ENCODE peak calls at places on chromosomes 4 and X, in four cellular contexts. U is SJSA1, T is Caco-2, Z is suprapubic skin. W is an unnamed sample.
A peak's percentile ranks its signal among the peaks of the same experiment; 100 is the strongest.

GRCh38 chr4:165208741-165209388 is 1.5 kb downstream of the KLHL2 start:
- DNase-seq in Z (no peak), U (peak; percentile 14), T (no peak), W (no peak)

GRCh38 chr4:108425988-108426387 is 194.4 kb upstream of the RPL34 start:
- DNase-seq in T (no peak), Z (no peak), U (peak; percentile 91), W (no peak)

GRCh38 chrX:2883770-2884169 is 45.4 kb downstream of the ARSD start:
- DNase-seq in T (no peak), U (no peak), Z (no peak), W (no peak)

GRCh38 chr4:174763454-174764104 is 65.5 kb downstream of the GLRA3 start:
- DNase-seq in U (no peak), T (no peak), Z (no peak), W (no peak)

GRCh38 chr4:67152976-67153375 is 392.3 kb downstream of the CENPC start:
- DNase-seq in T (no peak), U (no peak), Z (no peak), W (no peak)

GRCh38 chr4:148375581-148375980 is 66.6 kb downstream of the NR3C2 start:
- DNase-seq in Z (no peak), T (no peak), U (no peak), W (no peak)

GRCh38 chr4:101018836-101019235 is 328.5 kb downstream of the PPP3CA start:
- DNase-seq in T (no peak), U (no peak), Z (no peak), W (no peak)

GRCh38 chrX:12945494-12945893 is 29.4 kb upstream of the TMSB4X start:
- DNase-seq in T (no peak), Z (no peak), U (no peak), W (no peak)

GRCh38 chrX:143669395-143669794 is 33.5 kb upstream of the SLITRK4 start:
- DNase-seq in Z (no peak), U (no peak), T (no peak), W (no peak)

GRCh38 chr4:26130173-26130572 is 190.6 kb upstream of the RBPJ start:
- DNase-seq in U (no peak), Z (no peak), T (no peak), W (no peak)

GRCh38 chr4:148222991-148223660 is 219.1 kb downstream of the NR3C2 start:
- DNase-seq in U (no peak), Z (no peak), T (no peak), W (no peak)

GRCh38 chr4:27429260-27429970 is 568.8 kb downstream of the STIM2 start:
- DNase-seq in T (no peak), Z (no peak), U (no peak), W (no peak)

GRCh38 chr4:70994387-70995099 is 1.1 kb downstream of the DCK start:
- DNase-seq in U (no peak), T (no peak), Z (no peak), W (no peak)

GRCh38 chr4:55386073-55386472 is 9.7 kb upstream of the TMEM165 start:
- DNase-seq in T (peak; percentile 41), Z (no peak), U (peak; percentile 27), W (no peak)

GRCh38 chr4:184268574-184269160 is 51.0 kb upstream of the ENPP6 start:
- DNase-seq in U (no peak), T (no peak), Z (no peak), W (no peak)

GRCh38 chr4:14700544-14700943 is 301.7 kb upstream of the CPEB2 start:
- DNase-seq in U (no peak), Z (no peak), T (no peak), W (no peak)

GRCh38 chrX:136170109-136170800 is 22.9 kb downstream of the FHL1 start:
- DNase-seq in Z (no peak), U (peak; percentile 72), T (peak; percentile 12), W (no peak)

DNA sequence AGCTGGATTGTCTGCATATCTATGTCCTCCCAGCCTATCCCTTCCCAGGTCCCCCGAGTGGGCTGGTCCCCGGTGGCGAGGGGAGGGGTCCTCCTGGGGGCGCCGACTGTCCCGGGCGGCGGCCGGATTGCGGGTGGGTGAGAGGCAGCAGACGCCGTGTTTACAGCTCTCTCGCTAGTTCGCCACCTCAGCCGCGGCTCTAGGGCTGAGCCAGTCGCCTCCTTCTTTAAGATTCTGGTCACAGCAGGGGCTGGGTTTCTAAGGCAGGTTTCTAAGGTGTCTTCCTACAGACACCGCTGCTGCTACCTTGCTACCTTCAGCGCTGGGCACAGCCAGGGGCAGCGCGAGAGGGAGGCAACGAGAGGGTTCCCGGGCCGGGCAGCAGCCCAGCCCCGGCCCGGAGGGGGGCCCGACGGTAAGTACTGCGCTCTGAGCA is 57.2 kb downstream of the FRMPD3 start:
- DNase-seq in Z (no peak), U (no peak), T (no peak), W (no peak)
- H3K4me3 ChIP-seq in Z (peak overlapping the region; percentile 20), U (no peak overlapping the region), T (no peak overlapping the region), W (no peak overlapping the region)

GRCh38 chrX:105314468-105314867 is 94.0 kb upstream of the TEX13A start:
- DNase-seq in T (no peak), U (no peak), Z (no peak), W (no peak)
- H3K4me3 ChIP-seq in T (no peak overlapping the region), U (no peak overlapping the region), Z (no peak overlapping the region), W (no peak overlapping the region)

GRCh38 chr4:123421227-123421941 is 24.8 kb downstream of the SPRY1 start:
- DNase-seq in U (no peak), Z (no peak), T (no peak), W (no peak)

GRCh38 chr4:123423819-123424218 is 27.2 kb downstream of the SPRY1 start:
- DNase-seq in U (no peak), T (no peak), Z (no peak), W (no peak)

GRCh38 chr4:123419885-123420743 is 23.5 kb downstream of the SPRY1 start:
- DNase-seq in T (no peak), Z (no peak), U (no peak), W (no peak)

GRCh38 chr4:123418486-123418931 is 21.9 kb downstream of the SPRY1 start:
- DNase-seq in U (peak; percentile 85), T (peak; percentile 51), Z (no peak), W (no peak)

DNA sequence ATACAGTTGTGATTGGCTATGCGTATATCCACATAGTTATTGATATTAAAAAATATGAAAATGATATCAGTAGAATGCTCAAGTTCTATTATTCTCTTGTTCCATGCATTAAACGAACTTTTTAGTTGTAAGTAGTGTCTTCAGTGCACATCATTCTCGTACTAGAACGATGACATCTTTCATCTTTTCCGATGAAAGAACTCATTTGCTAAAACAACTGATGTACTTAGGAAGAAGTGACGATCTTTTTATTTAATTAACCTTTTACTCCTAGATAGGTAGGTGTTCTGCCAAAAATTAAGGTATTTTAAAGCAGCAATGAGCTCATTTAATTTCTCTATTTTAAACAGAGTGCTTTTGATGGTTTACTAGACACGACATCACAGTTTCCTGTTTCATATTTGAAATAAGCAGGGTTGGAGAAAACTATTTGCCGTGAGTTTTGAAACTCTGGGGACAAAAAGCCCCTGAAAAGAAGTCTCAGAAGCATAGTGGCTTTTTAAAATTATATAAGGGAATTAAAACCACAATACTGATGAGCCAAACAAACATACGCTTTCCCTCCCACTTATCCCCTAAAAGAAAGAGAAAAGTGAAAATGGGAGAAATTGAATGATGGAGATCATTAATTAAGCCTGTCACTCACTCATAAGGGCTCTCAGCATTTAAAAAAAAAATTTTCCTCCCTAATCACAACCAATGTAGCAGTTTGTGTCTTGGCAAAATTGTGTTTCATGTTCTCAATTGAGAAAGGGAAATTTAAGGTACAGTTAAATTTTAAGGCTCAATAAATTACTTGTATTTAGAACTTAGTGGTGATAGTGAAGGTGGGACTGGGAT is 25.6 kb downstream of the SPRY1 start:
- DNase-seq in T (no peak), U (no peak), Z (no peak), W (no peak)
- H3K4me3 ChIP-seq in T (no peak overlapping the region), U (no peak overlapping the region), Z (no peak overlapping the region), W (no peak overlapping the region)

GRCh38 chr4:139816856-139817255 is 151.2 kb downstream of the MGST2 start:
- DNase-seq in T (no peak), U (no peak), Z (no peak), W (no peak)
- H3K4me3 ChIP-seq in T (no peak overlapping the region), U (no peak overlapping the region), Z (no peak overlapping the region), W (no peak overlapping the region)

GRCh38 chrX:38326086-38326485 is 1.2 kb downstream of the RPGR start:
- DNase-seq in T (no peak), U (no peak), Z (no peak), W (no peak)
- H3K4me3 ChIP-seq in T (peak overlapping the region; percentile 79), U (peak overlapping the region; percentile 95), Z (peak overlapping the region; percentile 74), W (no peak overlapping the region)

GRCh38 chrX:48473718-48473990 is 2.3 kb upstream of the FTSJ1 start:
- DNase-seq in U (no peak), Z (no peak), T (no peak), W (no peak)
- H3K4me3 ChIP-seq in U (no peak overlapping the region), Z (no peak overlapping the region), T (no peak overlapping the region), W (no peak overlapping the region)

GRCh38 chr4:869776-870175 is 43.8 kb upstream of the CPLX1 start:
- DNase-seq in T (no peak), U (no peak), Z (no peak), W (no peak)

GRCh38 chr4:868421-868820 is 42.5 kb upstream of the CPLX1 start:
- DNase-seq in U (no peak), T (no peak), Z (no peak), W (no peak)

GRCh38 chr4:871484-871883 is 45.6 kb upstream of the CPLX1 start:
- DNase-seq in U (no peak), T (no peak), Z (no peak), W (no peak)

GRCh38 chr4:872241-872981 is 46.5 kb upstream of the CPLX1 start:
- DNase-seq in Z (no peak), U (no peak), T (no peak), W (no peak)

DNA sequence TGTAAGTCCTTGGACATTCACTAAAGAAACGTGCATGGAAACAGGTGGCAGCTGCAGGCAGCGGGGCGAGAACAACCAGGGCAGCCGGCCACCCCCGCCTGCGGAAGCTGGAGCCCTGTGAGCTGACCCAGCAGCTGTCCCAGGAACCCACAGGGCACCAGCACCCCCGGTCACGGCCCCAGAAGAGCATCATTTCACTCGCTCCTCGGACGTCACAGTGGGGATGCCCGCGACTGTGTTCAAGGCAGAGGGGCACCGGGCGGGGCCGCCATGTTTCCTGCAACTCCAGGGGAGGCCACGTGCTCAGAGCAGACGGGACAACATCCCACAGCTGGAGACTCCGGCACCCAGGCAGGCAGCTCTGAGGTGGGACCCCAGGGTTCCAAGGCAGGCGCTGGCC is 45.0 kb upstream of the CPLX1 start:
- DNase-seq in Z (no peak), T (no peak), U (no peak), W (no peak)
- H3K4me3 ChIP-seq in Z (no peak overlapping the region), T (no peak overlapping the region), U (no peak overlapping the region), W (no peak overlapping the region)

DNA sequence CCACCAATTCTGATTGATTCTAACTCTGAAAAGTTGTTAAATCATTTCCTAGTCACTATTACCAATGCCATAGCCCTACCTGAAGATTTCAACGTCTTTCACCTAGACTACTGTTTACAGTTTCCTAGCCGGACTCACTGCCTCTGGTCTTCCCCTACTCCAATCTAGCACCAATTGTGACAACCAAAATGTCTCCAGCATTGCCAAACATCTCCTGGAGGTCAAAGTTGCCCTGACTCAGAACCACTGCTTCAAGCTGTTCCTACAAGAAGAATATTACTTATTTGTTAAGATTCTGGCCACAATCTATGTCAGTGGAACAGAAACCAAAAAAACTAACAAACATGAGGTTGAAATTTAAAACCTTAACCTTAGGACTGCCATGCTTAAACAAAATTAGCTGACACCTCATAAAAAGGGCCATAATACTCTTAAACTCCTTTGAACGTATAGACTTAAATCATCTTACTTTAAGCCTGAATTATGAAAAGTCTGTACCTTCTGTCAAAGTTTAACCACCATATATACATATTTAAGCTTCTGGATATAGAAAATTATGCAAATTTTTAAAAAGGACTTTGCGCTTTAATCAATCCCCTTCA is 2.1 kb downstream of the PDS5A start:
- DNase-seq in Z (no peak), U (no peak), T (no peak), W (no peak)
- H3K4me3 ChIP-seq in Z (peak overlapping the region; percentile 99), U (no peak overlapping the region), T (peak overlapping the region; percentile 92), W (no peak overlapping the region)